ENCODE peak calls at places on chromosomes 3 and 15, in ten cellular contexts. Z, F, T, O, U, V, P, K, G and C are unnamed samples.

GRCh38 chr3:95654567-95655362 is 1159.6 kb upstream of the EPHA6 start:
- DNase-seq in Z (no peak), F (no peak), T (no peak), O (no peak), U (no peak), V (no peak), P (no peak), K (peak), G (no peak), C (no peak)

GRCh38 chr3:127039719-127040118 is 56.8 kb downstream of the PLXNA1 start:
- DNase-seq in Z (no peak), F (no peak), T (no peak), O (no peak), U (no peak), V (no peak), P (no peak), K (no peak), G (no peak), C (no peak)

GRCh38 chr15:64535460-64536243 is 75.3 kb downstream of the ZNF609 start:
- DNase-seq in Z (no peak), F (no peak), T (no peak), O (no peak), U (no peak), V (no peak), P (no peak), K (no peak), G (no peak), C (no peak)

GRCh38 chr3:129031476-129032215 is 28.9 kb upstream of the GP9 start:
- DNase-seq in Z (no peak), F (no peak), T (no peak), O (no peak), U (no peak), V (no peak), P (no peak), K (no peak), G (no peak), C (no peak)

GRCh38 chr3:13647314-13648059 is 98.6 kb downstream of the FBLN2 start:
- DNase-seq in Z (no peak), F (peak), T (no peak), O (peak), U (no peak), V (no peak), P (no peak), K (no peak), G (no peak), C (no peak)

GRCh38 chr3:115671761-115672455 is 48.6 kb downstream of the GAP43 start:
- DNase-seq in Z (no peak), F (no peak), T (no peak), O (peak), U (no peak), V (no peak), P (no peak), K (no peak), G (no peak), C (no peak)

GRCh38 chr15:80567721-80568157 is 127.4 kb upstream of the ABHD17C start:
- DNase-seq in Z (no peak), F (peak), T (no peak), O (peak), U (peak), V (no peak), P (peak), K (peak), G (no peak), C (no peak)

GRCh38 chr3:13705702-13706280 is 156.9 kb downstream of the FBLN2 start:
- DNase-seq in Z (no peak), F (no peak), T (no peak), O (no peak), U (no peak), V (no peak), P (no peak), K (no peak), G (no peak), C (no peak)

GRCh38 chr15:96339662-96340347 is 9.3 kb downstream of the NR2F2 start:
- DNase-seq in Z (no peak), F (peak), T (no peak), O (no peak), U (no peak), V (no peak), P (no peak), K (no peak), G (no peak), C (no peak)

GRCh38 chr3:160956785-160957184 is 148.4 kb downstream of the B3GALNT1 start:
- DNase-seq in Z (no peak), F (peak), T (no peak), O (peak), U (no peak), V (no peak), P (no peak), K (no peak), G (peak), C (no peak)

GRCh38 chr3:178195824-178196223 is 340.4 kb upstream of the KCNMB2 start:
- DNase-seq in Z (no peak), F (peak), T (no peak), O (peak), U (no peak), V (no peak), P (no peak), K (no peak), G (no peak), C (no peak)